ENCODE peak calls at places on chromosomes 1 and 21, in four cellular contexts. R is GM12878, C is foreskin fibroblast, V is fibroblast of pulmonary artery. E is an unnamed sample.

GRCh38 chr1:212684076-212684475 is 15.6 kb downstream of the BATF3 start:
- DNase-seq in R (no peak), C (no peak), V (no peak), E (no peak)

GRCh38 chr1:26848947-26849774 is 13.8 kb upstream of the SFN start:
- DNase-seq in R (no peak), C (peak), V (peak), E (no peak)

GRCh38 chr21:45876381-45877159 is 105.0 kb upstream of the COL6A1 start:
- DNase-seq in R (no peak), C (peak), V (peak), E (no peak)

GRCh38 chr1:109191377-109191776 is 22.3 kb upstream of the SARS1 start:
- DNase-seq in R (no peak), C (no peak), V (no peak), E (peak)

GRCh38 chr1:89812992-89813391 is 7.8 kb upstream of the LRRC8D start:
- DNase-seq in R (no peak), C (peak), V (peak), E (no peak)

GRCh38 chr21:44509539-44509938 is 30.5 kb downstream of the KRTAP10-1 start:
- DNase-seq in R (no peak), C (peak), V (no peak), E (peak)

GRCh38 chr1:220685879-220686278 is 4.3 kb upstream of the C1orf115 start:
- DNase-seq in R (no peak), C (no peak), V (no peak), E (no peak)

GRCh38 chr1:180382326-180383115 is 119.9 kb downstream of the ACBD6 start:
- DNase-seq in R (no peak), C (no peak), V (peak), E (no peak)

GRCh38 chr1:38123356-38123755 is 76.8 kb upstream of the POU3F1 start:
- DNase-seq in R (no peak), C (no peak), V (no peak), E (no peak)

GRCh38 chr1:65751961-65752360 is 40.7 kb upstream of the PDE4B start:
- DNase-seq in R (no peak), C (no peak), V (no peak), E (no peak)

GRCh38 chr21:35190201-35190701 is 141.1 kb upstream of the RUNX1 start:
- DNase-seq in R (no peak), C (peak), V (no peak), E (peak)

GRCh38 chr1:54287176-54287650 is 87.2 kb downstream of the MRPL37 start:
- DNase-seq in R (no peak), C (peak), V (peak), E (no peak)

GRCh38 chr1:198651685-198652400 is 13.0 kb downstream of the PTPRC start:
- DNase-seq in R (no peak), C (no peak), V (no peak), E (peak)

GRCh38 chr1:153881764-153882163 is 41.0 kb downstream of the GATAD2B start:
- DNase-seq in R (no peak), C (peak), V (peak), E (no peak)
- H3K4me3 ChIP-seq in R (no peak), C (peak), V (peak), E (no peak)

GRCh38 chr1:240189386-240189989 is 97.8 kb downstream of the FMN2 start:
- DNase-seq in R (no peak), C (peak), V (peak), E (peak)
- TF ChIP-seq CTCF in R (peak), C (peak), V (peak), E (peak)

DNA sequence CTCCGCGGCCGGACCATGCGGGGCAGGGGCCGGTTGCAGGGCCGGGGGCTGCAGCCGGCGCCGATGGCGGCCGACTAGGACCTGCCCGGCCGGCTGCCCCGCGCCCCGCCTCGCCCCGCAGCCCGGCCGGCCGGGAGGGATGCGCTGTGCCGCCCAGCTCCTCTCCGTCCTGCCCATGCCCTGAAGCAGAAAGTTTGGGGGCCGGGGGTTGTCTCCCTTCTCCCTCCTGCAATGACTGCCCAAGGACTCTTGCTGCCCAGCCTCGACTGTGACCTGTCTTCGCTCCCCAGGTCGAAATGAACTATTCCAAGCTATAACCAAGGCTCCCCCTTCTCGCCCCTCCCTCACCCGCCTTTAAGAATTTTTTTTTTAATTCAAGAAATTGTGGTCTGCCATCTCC is 306 bp downstream of the TMCC2 start:
- DNase-seq in R (no peak), C (no peak), V (no peak), E (no peak)
- H3K4me3 ChIP-seq in R (peak), C (peak), V (peak), E (peak)

GRCh38 chr1:155607708-155608107 is 2.3 kb upstream of the MSTO1 start:
- DNase-seq in R (no peak), C (peak), V (no peak), E (no peak)
- TF ChIP-seq CTCF in R (peak), C (no peak), V (no peak), E (no peak)

DNA sequence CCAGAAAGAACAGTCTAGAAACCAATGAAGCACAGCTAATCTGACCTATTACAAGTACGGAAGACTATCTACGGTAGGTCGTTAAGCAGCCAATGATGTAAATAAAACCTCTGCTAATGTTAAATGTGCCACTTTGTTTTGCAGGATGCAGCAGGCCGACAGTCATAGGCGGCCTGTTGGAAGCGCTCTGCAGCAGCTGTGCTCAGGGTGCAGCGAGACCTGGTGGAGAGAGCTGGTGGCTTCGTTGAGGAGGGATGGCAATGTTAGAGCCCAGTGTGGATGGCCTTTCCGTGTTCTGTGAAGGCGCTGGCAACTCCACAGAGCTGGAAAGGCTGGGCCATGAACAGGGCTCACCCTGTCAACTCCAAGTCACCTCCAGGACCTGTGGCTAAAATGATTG is 87.3 kb downstream of the PCP4 start:
- DNase-seq in R (no peak), C (no peak), V (no peak), E (no peak)
- H3K4me3 ChIP-seq in R (no peak), C (no peak), V (no peak), E (no peak)

GRCh38 chr1:153238536-153238935 is 21.0 kb upstream of the LORICRIN start:
- DNase-seq in R (no peak), C (no peak), V (no peak), E (no peak)
- TF ChIP-seq CTCF in R (peak), C (no peak), V (no peak), E (peak)